ENCODE peak calls at places on chromosome 11, in seven cellular contexts. W, M, C, F, S, R and N are unnamed samples. For H3K9me3, the result is how much of the 10 kb centered on the place peaks cover.

GRCh38 chr11:125408281-125408680 is 87.8 kb downstream of the FEZ1 start:
- DNase-seq in W (no peak), M (no peak), C (no peak), F (no peak), S (no peak), R (no peak), N (no peak)

GRCh38 chr11:126153999-126154398 is 57.5 kb downstream of the RPUSD4 start:
- DNase-seq in W (peak), M (no peak), C (no peak), F (no peak), S (peak), R (no peak), N (peak)

GRCh38 chr11:61974766-61975631 is 7.6 kb upstream of the FTH1 start:
- DNase-seq in W (no peak), M (no peak), C (no peak), F (no peak), S (peak), R (peak), N (no peak)

GRCh38 chr11:84218318-84218717 is 932.2 kb upstream of the CCDC90B start:
- DNase-seq in W (no peak), M (no peak), C (no peak), F (no peak), S (no peak), R (no peak), N (no peak)

GRCh38 chr11:20723366-20723765 is 54.0 kb downstream of the NELL1 start:
- DNase-seq in W (no peak), M (no peak), C (no peak), F (no peak), S (no peak), R (no peak), N (no peak)

GRCh38 chr11:68632802-68633201 is 51.5 kb upstream of the GAL start:
- DNase-seq in W (no peak), M (no peak), C (no peak), F (peak), S (peak), R (no peak), N (peak)

GRCh38 chr11:64859542-64860414 is 15.3 kb upstream of the CDC42BPG start:
- DNase-seq in W (no peak), M (peak), C (no peak), F (no peak), S (no peak), R (no peak), N (no peak)

GRCh38 chr11:111871693-111872161 is 346 bp upstream of the ALG9 start:
- DNase-seq in W (no peak), M (no peak), C (no peak), F (no peak), S (no peak), R (no peak), N (no peak)

GRCh38 chr11:1652026-1652425 is 22.5 kb downstream of the KRTAP5-5 start:
- DNase-seq in W (peak), M (no peak), C (no peak), F (no peak), S (no peak), R (peak), N (no peak)

GRCh38 chr11:57116654-57117053 is 65.1 kb upstream of the LRRC55 start:
- DNase-seq in W (no peak), M (no peak), C (peak), F (peak), S (peak), R (peak), N (peak)

GRCh38 chr11:73335204-73335923 is 27.3 kb downstream of the ARHGEF17 start:
- DNase-seq in W (peak), M (peak), C (peak), F (peak), S (peak), R (peak), N (peak)

GRCh38 chr11:86624366-86624765 is 48.0 kb downstream of the ME3 start:
- DNase-seq in W (no peak), M (no peak), C (no peak), F (no peak), S (no peak), R (no peak), N (no peak)

GRCh38 chr11:110795124-110795624 is 82.9 kb upstream of the ARHGAP20 start:
- DNase-seq in W (no peak), M (no peak), C (no peak), F (no peak), S (no peak), R (no peak), N (no peak)

GRCh38 chr11:124897681-124898680 is at the start of gene ROBO4:
- DNase-seq in W (no peak), M (no peak), C (peak), F (no peak), S (peak), R (no peak), N (peak)

GRCh38 chr11:848380-848931 is 5.8 kb downstream of the TSPAN4 start:
- DNase-seq in W (peak), M (peak), C (no peak), F (peak), S (no peak), R (no peak), N (peak)

GRCh38 chr11:125270106-125270505 is 105.6 kb downstream of the PKNOX2 start:
- DNase-seq in W (no peak), M (no peak), C (no peak), F (no peak), S (no peak), R (no peak), N (no peak)

GRCh38 chr11:127994736-127995135 is 592.6 kb downstream of the ETS1 start:
- DNase-seq in W (no peak), M (no peak), C (no peak), F (no peak), S (peak), R (no peak), N (no peak)

GRCh38 chr11:30018443-30018842 is 1.6 kb upstream of the KCNA4 start:
- DNase-seq in W (no peak), M (no peak), C (no peak), F (no peak), S (no peak), R (no peak), N (peak)

GRCh38 chr11:128967578-128967977 is 24.9 kb upstream of the TP53AIP1 start:
- DNase-seq in W (no peak), M (no peak), C (no peak), F (no peak), S (no peak), R (no peak), N (no peak)

GRCh38 chr11:95503047-95503446 is 272.0 kb upstream of the SESN3 start:
- DNase-seq in W (no peak), M (no peak), C (no peak), F (no peak), S (no peak), R (no peak), N (no peak)

GRCh38 chr11:119166368-119167076 is 2.0 kb upstream of the NLRX1 start:
- DNase-seq in W (no peak), M (no peak), C (no peak), F (no peak), S (peak), R (no peak), N (no peak)

GRCh38 chr11:14907411-14908213 is 15.6 kb upstream of the CYP2R1 start:
- DNase-seq in W (peak), M (peak), C (peak), F (peak), S (peak), R (peak), N (peak)

GRCh38 chr11:46489668-46490560 is 98.3 kb upstream of the CHRM4 start:
- DNase-seq in W (no peak), M (no peak), C (no peak), F (peak), S (peak), R (no peak), N (no peak)

GRCh38 chr11:36711104-36711825 is 113.2 kb upstream of the RAG2 start:
- DNase-seq in W (no peak), M (no peak), C (no peak), F (no peak), S (peak), R (no peak), N (no peak)

GRCh38 chr11:11045156-11045670 is 187.4 kb upstream of the ZBED5 start:
- DNase-seq in W (no peak), M (no peak), C (no peak), F (no peak), S (no peak), R (no peak), N (no peak)

GRCh38 chr11:78140392-78141077 is 1.1 kb upstream of the ALG8 start:
- DNase-seq in W (no peak), M (no peak), C (no peak), F (no peak), S (no peak), R (no peak), N (peak)

GRCh38 chr11:47998733-47999359 is 18.5 kb downstream of the PTPRJ start:
- DNase-seq in W (no peak), M (no peak), C (no peak), F (no peak), S (no peak), R (peak), N (no peak)

GRCh38 chr11:35063453-35063852 is 75.5 kb upstream of the CD44 start:
- DNase-seq in W (no peak), M (no peak), C (no peak), F (no peak), S (no peak), R (no peak), N (no peak)

GRCh38 chr11:1111545-1112212 is 37.0 kb downstream of the MUC2 start:
- DNase-seq in W (peak), M (no peak), C (no peak), F (no peak), S (no peak), R (peak), N (no peak)

GRCh38 chr11:82890002-82890341 is 10.3 kb downstream of the PRCP start:
- DNase-seq in W (no peak), M (no peak), C (no peak), F (no peak), S (no peak), R (no peak), N (no peak)

GRCh38 chr11:1631066-1631568 is 1.5 kb downstream of the KRTAP5-5 start:
- DNase-seq in W (no peak), M (no peak), C (no peak), F (no peak), S (no peak), R (no peak), N (no peak)

GRCh38 chr11:134939905-134940304 is 527.9 kb upstream of the B3GAT1 start:
- DNase-seq in W (no peak), M (no peak), C (no peak), F (peak), S (no peak), R (no peak), N (no peak)

GRCh38 chr11:67284811-67285540 is 4.1 kb upstream of the ANKRD13D start:
- DNase-seq in W (no peak), M (no peak), C (no peak), F (no peak), S (no peak), R (no peak), N (no peak)

GRCh38 chr11:46183819-46184218 is 62.6 kb upstream of the PHF21A start:
- DNase-seq in W (no peak), M (no peak), C (no peak), F (no peak), S (peak), R (no peak), N (no peak)

GRCh38 chr11:85440273-85440672 is 186.9 kb downstream of the DLG2 start:
- DNase-seq in W (no peak), M (no peak), C (no peak), F (no peak), S (no peak), R (no peak), N (no peak)

GRCh38 chr11:2929511-2929879 is 275 bp upstream of the PHLDA2 start:
- DNase-seq in W (peak), M (peak), C (no peak), F (no peak), S (peak), R (no peak), N (peak)

GRCh38 chr11:102568851-102569250 is 38.3 kb upstream of the MMP7 start:
- DNase-seq in W (no peak), M (no peak), C (no peak), F (no peak), S (no peak), R (no peak), N (no peak)
- H3K9me3 ChIP-seq in W (under half), M (under half), C (under half), F (under half), S (under half), R (under half), N (under half)

DNA sequence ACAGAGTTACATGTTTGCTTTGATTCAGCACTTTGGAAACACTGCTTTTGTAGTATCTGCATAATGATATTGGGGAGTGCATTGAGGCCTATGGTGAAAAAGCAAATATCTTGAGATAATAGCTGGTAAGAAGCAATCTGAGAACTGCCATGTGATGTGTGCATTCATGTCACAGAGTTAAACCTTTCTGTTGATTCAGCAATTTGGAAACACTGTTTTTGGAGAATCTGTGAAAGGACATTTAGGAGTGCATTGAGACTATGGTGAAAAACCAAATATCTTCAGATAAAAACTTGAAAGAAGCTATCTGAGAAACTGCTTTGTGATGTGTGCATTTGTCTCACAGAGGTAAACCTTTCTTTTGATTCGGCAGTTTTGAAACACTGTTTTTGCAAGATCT is 346.8 kb downstream of the OR4C45 start:
- DNase-seq in W (no peak), M (no peak), C (no peak), F (no peak), S (no peak), R (no peak), N (no peak)
- H3K9me3 ChIP-seq in W (under half), M (under half), C (half or more), F (under half), S (half or more), R (under half), N (under half)

GRCh38 chr11:60966867-60967266 is 4.6 kb upstream of the CD6 start:
- DNase-seq in W (no peak), M (no peak), C (no peak), F (no peak), S (no peak), R (no peak), N (no peak)
- H3K9me3 ChIP-seq in W (under half), M (under half), C (under half), F (under half), S (under half), R (under half), N (under half)

GRCh38 chr11:133508448-133508847 is 23.9 kb downstream of the OPCML start:
- DNase-seq in W (no peak), M (no peak), C (no peak), F (no peak), S (no peak), R (no peak), N (no peak)
- H3K9me3 ChIP-seq in W (under half), M (under half), C (under half), F (under half), S (under half), R (under half), N (under half)

GRCh38 chr11:55572548-55572947 is 620 bp downstream of the OR4C16 start:
- DNase-seq in W (no peak), M (no peak), C (no peak), F (no peak), S (no peak), R (no peak), N (no peak)
- H3K9me3 ChIP-seq in W (under half), M (under half), C (under half), F (under half), S (under half), R (under half), N (under half)

GRCh38 chr11:70833554-70833953 is 418.8 kb downstream of the SHANK2 start:
- DNase-seq in W (no peak), M (no peak), C (no peak), F (no peak), S (no peak), R (no peak), N (no peak)
- H3K9me3 ChIP-seq in W (under half), M (under half), C (under half), F (under half), S (under half), R (under half), N (under half)

DNA sequence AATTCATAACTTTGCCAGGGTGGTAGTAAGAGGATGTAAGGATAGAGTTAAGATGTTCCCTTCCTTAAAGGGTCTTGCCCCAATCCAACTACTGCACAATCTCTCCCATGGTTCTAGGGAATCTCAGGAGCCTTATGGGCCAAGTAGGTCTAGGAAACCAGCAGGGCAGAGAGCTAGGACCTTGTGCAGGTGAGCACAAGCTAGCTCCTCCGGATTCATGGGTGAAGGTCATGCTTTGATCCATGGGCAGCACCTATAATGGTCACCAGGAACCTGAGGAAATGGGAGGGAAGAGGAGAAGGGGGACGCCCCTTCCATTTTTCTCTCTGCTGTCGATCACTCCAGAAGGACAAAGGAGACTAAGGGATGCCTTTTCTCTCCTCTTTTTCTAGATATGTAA is 16.8 kb downstream of the KCNJ11 start:
- DNase-seq in W (no peak), M (no peak), C (no peak), F (peak), S (no peak), R (no peak), N (no peak)
- H3K9me3 ChIP-seq in W (under half), M (under half), C (under half), F (under half), S (under half), R (under half), N (half or more)